ENCODE peak calls at places on chromosomes 3 and 15, in four cellular contexts. Q, V, T and Z are unnamed samples.

GRCh38 chr3:10783360-10784346 is 32.4 kb upstream of the SLC6A11 start:
- DNase-seq in V (no peak), Q (peak), T (no peak), Z (no peak)

GRCh38 chr3:122392868-122393844 is 9.2 kb downstream of the FAM162A start:
- DNase-seq in V (no peak), T (no peak), Q (no peak), Z (no peak)

GRCh38 chr15:35522061-35522460 is 23.9 kb downstream of the DPH6 start:
- DNase-seq in Q (no peak), T (no peak), V (no peak), Z (no peak)

GRCh38 chr3:151135548-151136337 is 50.3 kb downstream of the MED12L start:
- DNase-seq in T (no peak), Q (peak), V (no peak), Z (no peak)

GRCh38 chr3:38643090-38643489 is 6.4 kb downstream of the SCN5A start:
- DNase-seq in T (no peak), V (peak), Q (no peak), Z (peak)

GRCh38 chr3:196127308-196128040 is 45.6 kb upstream of the TFRC start:
- DNase-seq in T (no peak), Q (peak), V (no peak), Z (no peak)

GRCh38 chr3:194996746-194997145 is 274.2 kb downstream of the XXYLT1 start:
- DNase-seq in T (no peak), V (peak), Q (no peak), Z (peak)

GRCh38 chr15:65762399-65762798 is 29.7 kb downstream of the DENND4A start:
- DNase-seq in Q (no peak), V (no peak), T (no peak), Z (no peak)

GRCh38 chr3:57793737-57794187 is 37.7 kb downstream of the SLMAP start:
- DNase-seq in Q (no peak), V (no peak), T (no peak), Z (no peak)

GRCh38 chr3:171825222-171825828 is 15.0 kb upstream of the PLD1 start:
- DNase-seq in Q (no peak), T (no peak), V (no peak), Z (no peak)

GRCh38 chr3:131348911-131349310 is 32.7 kb upstream of the NUDT16 start:
- DNase-seq in T (no peak), V (no peak), Q (no peak), Z (no peak)

DNA sequence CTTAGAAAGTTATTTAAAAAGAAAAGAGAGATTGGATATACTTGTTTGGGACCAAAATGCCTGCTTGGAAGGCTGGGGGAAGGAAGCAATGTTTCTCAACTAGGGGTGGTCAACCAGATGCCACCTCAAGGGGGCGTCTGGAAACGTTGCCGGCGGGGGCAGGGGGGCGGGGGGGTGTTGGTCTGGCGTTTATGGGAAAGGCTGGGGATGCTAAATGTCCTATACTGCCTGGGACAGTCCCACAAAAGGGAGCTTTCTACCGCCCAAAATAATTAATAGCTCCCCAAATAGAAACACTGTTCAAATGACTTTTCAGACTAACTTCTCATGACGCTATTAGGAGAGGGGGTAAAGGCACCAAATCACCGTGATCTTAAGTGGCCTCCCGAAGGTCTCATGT is 2.2 kb downstream of the POLG start:
- DNase-seq in T (no peak), V (peak), Q (peak), Z (no peak)
- TF ChIP-seq CTCF in T (peak), V (peak), Q (peak), Z (peak)

DNA sequence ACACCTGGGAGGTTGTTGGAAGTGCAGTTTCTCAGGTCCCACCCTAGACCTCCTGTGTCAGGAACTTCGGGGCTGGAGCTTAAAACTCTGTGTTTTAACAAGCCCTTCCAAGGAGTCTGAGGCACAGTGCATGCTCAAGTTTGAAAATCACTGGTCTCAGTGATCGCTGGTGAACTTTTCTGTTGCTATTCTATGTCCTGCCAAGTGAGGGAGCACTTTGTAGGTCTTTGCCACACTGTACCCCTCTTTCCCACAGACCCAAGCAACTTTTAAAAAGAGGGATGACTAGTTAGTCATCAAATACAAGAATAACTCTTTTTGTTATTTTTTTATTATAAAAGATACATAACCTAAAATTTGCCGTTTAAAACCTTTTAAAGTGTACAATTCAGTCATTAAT is 133.7 kb downstream of the AGBL1 start:
- DNase-seq in T (no peak), V (no peak), Q (no peak), Z (no peak)
- TF ChIP-seq CTCF in T (no peak), V (peak), Q (no peak), Z (no peak)

GRCh38 chr3:187150599-187150998 is 11.3 kb upstream of the RPL39L start:
- DNase-seq in Q (peak), T (no peak), V (peak), Z (no peak)
- TF ChIP-seq CTCF in Q (peak), T (no peak), V (peak), Z (peak)

GRCh38 chr3:110126065-110126464 is 788.7 kb upstream of the DPPA4 start:
- DNase-seq in T (no peak), V (peak), Q (no peak), Z (no peak)
- TF ChIP-seq CTCF in T (no peak), V (peak), Q (no peak), Z (no peak)

DNA sequence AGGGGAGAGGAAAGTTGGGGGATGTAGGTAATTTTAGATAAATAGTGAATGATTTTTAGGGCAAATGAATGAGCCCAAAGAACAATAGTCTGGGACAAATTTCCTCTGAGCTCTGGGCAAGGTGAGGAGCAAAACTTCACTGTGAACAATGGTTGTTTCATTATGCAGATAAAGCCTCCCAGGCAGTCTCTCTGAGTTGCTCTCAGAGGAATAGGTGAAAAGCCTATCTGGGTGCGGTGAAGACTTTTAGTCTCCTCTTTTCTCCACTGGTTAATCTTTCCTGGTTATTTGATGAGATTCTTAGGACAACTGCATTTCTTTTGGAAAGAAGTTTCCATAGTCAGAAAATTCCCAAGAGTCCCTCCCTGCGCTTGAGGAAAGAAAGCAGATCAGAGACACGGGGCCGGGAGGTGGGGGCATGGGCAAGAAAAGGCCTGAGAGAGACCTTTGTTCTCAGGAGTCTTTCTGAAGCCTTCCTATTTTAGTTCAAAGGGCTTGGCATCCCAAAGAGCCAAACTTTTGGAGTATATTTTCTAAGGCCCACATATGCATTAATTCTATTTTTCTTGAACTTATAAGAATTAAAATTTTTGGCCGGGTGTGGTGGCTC is 353.6 kb upstream of the SLCO3A1 start:
- DNase-seq in Q (no peak), T (no peak), V (peak), Z (no peak)
- TF ChIP-seq CTCF in Q (no peak), T (no peak), V (no peak), Z (no peak)

GRCh38 chr3:54476876-54477275 is 354.5 kb downstream of the CACNA2D3 start:
- DNase-seq in Q (no peak), T (no peak), V (no peak), Z (no peak)
- TF ChIP-seq CTCF in Q (no peak), T (no peak), V (no peak), Z (no peak)

DNA sequence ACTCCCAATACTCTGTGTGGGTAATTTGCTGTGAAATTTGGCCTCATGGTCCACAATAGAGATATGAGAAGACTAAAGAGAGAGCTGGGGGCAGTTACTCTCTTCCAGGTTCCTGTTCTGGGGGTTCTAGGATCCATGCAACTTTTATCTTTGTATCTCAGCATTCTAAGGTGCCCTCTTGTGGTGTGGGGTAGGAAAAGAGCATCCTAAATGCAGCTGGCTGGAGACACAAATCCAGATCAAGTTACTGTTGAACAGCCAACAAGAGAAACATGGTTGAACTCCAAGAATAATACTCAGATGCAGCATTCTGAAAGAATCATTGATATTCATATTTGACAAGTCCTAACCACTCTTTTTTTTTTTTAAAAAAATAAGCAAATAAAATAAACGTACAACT is 238.2 kb downstream of the GREM1 start:
- DNase-seq in Q (peak), V (peak), T (no peak), Z (no peak)
- TF ChIP-seq CTCF in Q (no peak), V (peak), T (peak), Z (peak)